ENCODE peak calls at places on chromosomes 5 and 9, in five cellular contexts. Q, T, D, O and P are unnamed samples.

GRCh38 chr5:180338001-180338707 is 15.0 kb downstream of the GFPT2 start:
- DNase-seq in T (no peak), D (no peak), O (no peak), Q (no peak), P (no peak)

GRCh38 chr5:170773031-170773985 is 10.2 kb upstream of the GABRP start:
- DNase-seq in D (no peak), O (no peak), T (no peak), Q (no peak), P (no peak)

GRCh38 chr9:124725068-124725452 is 46.1 kb downstream of the NR6A1 start:
- DNase-seq in Q (no peak), D (peak), O (no peak), T (no peak), P (no peak)

GRCh38 chr9:89821081-89821480 is 216.3 kb downstream of the GADD45G start:
- DNase-seq in D (no peak), Q (no peak), T (no peak), O (no peak), P (no peak)

GRCh38 chr9:94705162-94705712 is 21.3 kb upstream of the AOPEP start:
- DNase-seq in Q (no peak), D (no peak), T (no peak), O (no peak), P (no peak)

GRCh38 chr5:59182722-59183121 is 599.8 kb downstream of the RAB3C start:
- DNase-seq in Q (peak), O (no peak), T (no peak), D (no peak), P (peak)

GRCh38 chr5:17272111-17272510 is 54.7 kb downstream of the BASP1 start:
- DNase-seq in Q (no peak), O (no peak), D (no peak), T (no peak), P (no peak)

GRCh38 chr9:79111653-79112052 is 460.1 kb upstream of the TLE4 start:
- DNase-seq in O (no peak), D (no peak), T (no peak), Q (no peak), P (no peak)

GRCh38 chr5:165457854-165458481 is 1952.5 kb downstream of the MAT2B start:
- DNase-seq in O (no peak), T (peak), Q (peak), D (no peak), P (no peak)

GRCh38 chr5:14450055-14450524 is 131.5 kb upstream of the OTULINL start:
- DNase-seq in T (no peak), D (no peak), O (no peak), Q (no peak), P (no peak)

GRCh38 chr9:114409842-114410241 is 22.1 kb upstream of the AKNA start:
- DNase-seq in T (no peak), O (no peak), D (no peak), Q (no peak), P (no peak)

GRCh38 chr5:20617876-20618275 is 629.9 kb upstream of the CDH18 start:
- DNase-seq in O (no peak), Q (no peak), D (no peak), T (no peak), P (no peak)

GRCh38 chr5:74798977-74799911 is 32.2 kb downstream of the NSA2 start:
- DNase-seq in Q (no peak), T (no peak), O (no peak), D (peak), P (no peak)

GRCh38 chr9:21813575-21814473 is 11.4 kb downstream of the MTAP start:
- DNase-seq in T (peak), O (no peak), D (peak), Q (peak), P (no peak)

GRCh38 chr5:130549884-130550552 is 615.0 kb downstream of the HINT1 start:
- DNase-seq in Q (no peak), T (no peak), D (peak), O (no peak), P (no peak)

GRCh38 chr5:98076501-98076900 is 697.0 kb upstream of the RGMB start:
- DNase-seq in Q (no peak), O (no peak), T (no peak), D (no peak), P (no peak)

GRCh38 chr9:132946624-132947295 is 2.3 kb upstream of the TSC1 start:
- DNase-seq in Q (peak), D (peak), T (no peak), O (no peak), P (peak)

GRCh38 chr9:107982735-107983134 is 493.2 kb upstream of the KLF4 start:
- DNase-seq in D (no peak), T (no peak), Q (no peak), O (no peak), P (no peak)

GRCh38 chr9:26650325-26650724 is 242.3 kb downstream of the CAAP1 start:
- DNase-seq in O (no peak), D (no peak), T (no peak), Q (no peak), P (no peak)

GRCh38 chr5:64958757-64959391 is 190.1 kb downstream of the CWC27 start:
- DNase-seq in O (no peak), D (peak), T (no peak), Q (no peak), P (no peak)

GRCh38 chr5:141574122-141574510 is 44.7 kb downstream of the DIAPH1 start:
- DNase-seq in D (no peak), O (no peak), Q (no peak), T (no peak), P (no peak)

GRCh38 chr9:125241863-125242739 is 958 bp upstream of the HSPA5 start:
- DNase-seq in T (peak), D (no peak), Q (no peak), O (no peak), P (no peak)

DNA sequence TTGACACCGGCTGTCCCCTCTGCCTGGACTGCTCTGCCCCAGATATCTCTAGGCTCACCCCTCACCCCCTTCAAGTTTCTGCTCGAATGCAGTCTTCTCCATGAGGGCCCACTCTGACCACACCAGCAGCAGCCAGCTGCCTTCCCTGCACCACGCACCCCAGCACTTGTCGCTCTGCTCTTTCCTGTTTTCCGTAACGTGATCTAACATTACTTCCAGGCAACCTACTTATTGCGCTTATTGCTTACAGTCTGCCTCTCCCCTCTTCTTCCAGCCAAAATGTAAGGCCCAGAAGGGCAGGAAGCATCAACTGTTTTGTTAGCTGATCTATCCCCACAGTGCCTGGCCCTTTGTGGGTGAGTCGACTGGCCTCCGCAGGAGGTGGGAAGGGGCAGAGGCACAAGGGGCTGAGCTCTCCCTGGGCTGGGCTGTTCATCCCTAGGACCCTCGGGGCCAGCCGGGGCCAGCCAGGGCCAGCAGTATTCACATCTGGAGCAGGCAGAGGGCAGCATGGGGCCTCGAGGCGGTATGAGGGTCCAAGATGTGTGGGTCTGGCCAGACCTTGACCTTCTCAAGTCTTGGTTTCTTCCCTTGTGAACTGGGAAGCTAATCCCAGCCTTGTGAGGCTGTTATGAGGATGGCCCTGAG is 11.6 kb upstream of the DBN1 start:
- DNase-seq in Q (no peak), O (no peak), T (no peak), D (no peak), P (no peak)
- TF ChIP-seq SUZ12 in Q (no peak), O (no peak), T (no peak), D (no peak), P (no peak)

DNA sequence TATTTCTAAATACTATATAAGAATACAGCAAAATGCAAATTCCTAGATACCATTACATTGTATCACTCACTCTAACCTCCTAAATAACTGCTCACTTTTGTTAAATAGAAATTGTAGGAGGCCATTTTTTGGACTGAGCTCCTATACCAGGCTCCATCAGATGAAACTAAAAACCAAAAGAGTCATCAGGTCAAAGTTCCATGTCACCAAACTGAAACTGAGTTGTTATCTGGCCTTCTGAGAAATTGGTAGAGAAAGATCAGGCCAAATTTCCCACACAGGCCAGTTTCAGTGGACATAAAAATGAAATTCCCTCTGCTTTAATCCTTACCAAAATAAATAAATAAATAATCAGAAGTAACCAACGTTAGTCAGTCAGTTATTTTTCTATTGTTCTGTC is 13.8 kb upstream of the SNX2 start:
- DNase-seq in D (no peak), O (no peak), Q (no peak), T (no peak), P (no peak)
- TF ChIP-seq SUZ12 in D (no peak), O (no peak), Q (no peak), T (no peak), P (no peak)

GRCh38 chr5:646396-647201 is 34.5 kb downstream of the CEP72 start:
- DNase-seq in D (no peak), Q (no peak), T (no peak), O (no peak), P (no peak)

GRCh38 chr5:644971-645370 is 32.8 kb downstream of the CEP72 start:
- DNase-seq in T (no peak), O (no peak), Q (no peak), D (no peak), P (no peak)

GRCh38 chr5:644509-644908 is 32.4 kb downstream of the CEP72 start:
- DNase-seq in Q (no peak), O (no peak), T (no peak), D (no peak), P (no peak)

GRCh38 chr5:643811-644271 is 31.7 kb downstream of the CEP72 start:
- DNase-seq in Q (no peak), D (no peak), T (no peak), O (peak), P (no peak)

DNA sequence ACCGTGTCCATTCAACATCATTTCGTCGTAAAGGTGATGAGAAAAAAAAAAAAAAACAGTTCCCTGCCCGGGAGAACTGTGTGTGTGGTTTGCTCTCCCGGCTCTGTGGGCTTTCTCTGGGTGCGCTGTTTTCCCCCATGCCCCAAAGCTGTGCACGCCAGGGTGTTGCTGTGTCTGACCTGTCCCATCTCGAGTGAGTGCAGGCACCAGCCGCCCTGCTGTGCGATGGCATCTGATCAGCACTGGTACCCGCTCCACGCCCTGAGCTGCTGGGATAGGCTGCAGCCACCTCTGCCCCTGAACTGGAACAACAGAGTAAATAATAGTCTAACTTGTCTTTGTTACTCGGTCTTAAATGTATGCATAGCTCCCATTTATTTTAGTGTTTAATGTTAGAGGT is 33.3 kb downstream of the CEP72 start:
- DNase-seq in Q (no peak), D (no peak), O (no peak), T (no peak), P (no peak)
- TF ChIP-seq SUZ12 in Q (no peak), D (no peak), O (no peak), T (no peak), P (no peak)

GRCh38 chr5:110869927-110870326 is 131.1 kb downstream of the SLC25A46 start:
- DNase-seq in T (no peak), Q (no peak), O (no peak), D (no peak), P (no peak)

GRCh38 chr5:110865400-110866094 is 126.7 kb downstream of the SLC25A46 start:
- DNase-seq in D (peak), T (peak), Q (peak), O (no peak), P (peak)
- TF ChIP-seq SUZ12 in D (no peak), T (no peak), Q (no peak), O (no peak), P (no peak)

GRCh38 chr9:135288941-135289534 is 190.5 kb upstream of the PPP1R26 start:
- DNase-seq in O (no peak), D (no peak), Q (no peak), T (no peak), P (no peak)

GRCh38 chr9:135287627-135288026 is 192.0 kb upstream of the PPP1R26 start:
- DNase-seq in Q (no peak), T (no peak), D (no peak), O (no peak), P (no peak)

GRCh38 chr9:135288054-135288453 is 191.5 kb upstream of the PPP1R26 start:
- DNase-seq in T (no peak), O (no peak), Q (no peak), D (no peak), P (no peak)

GRCh38 chr9:135284386-135285134 is 195.0 kb upstream of the PPP1R26 start:
- DNase-seq in T (no peak), Q (no peak), D (no peak), O (no peak), P (no peak)

GRCh38 chr9:135286961-135287360 is 192.6 kb upstream of the PPP1R26 start:
- DNase-seq in O (no peak), T (no peak), Q (no peak), D (no peak), P (no peak)
- TF ChIP-seq SUZ12 in O (no peak), T (no peak), Q (no peak), D (no peak), P (no peak)